ENCODE peak calls at places on chromosomes 2 and 18, in ten cellular contexts. One of them, this sample, is unnamed.

GRCh38 chr2:62920070-62920469 is 130.6 kb upstream of the OTX1 start:
- DNase-seq in NCI-H1417: no peak
- DNase-seq in osteocyte: no peak
- DNase-seq in renal cortical epithelial cell: no peak
- DNase-seq in activated T-cell treated with anti-CD3 and anti-CD28 coated beads, Interleukin-2, amount 50 U/mL, for 48 hours: no peak
- DNase-seq in cardiac septum: no peak
- DNase-seq in ureter: no peak
- DNase-seq in epithelial cell of esophagus: peak
- DNase-seq in epithelial cell of proximal tubule: no peak
- DNase-seq in upper lobe of right lung: no peak
- DNase-seq in this sample: no peak

GRCh38 chr2:226891780-226892590 is 56.1 kb downstream of the RHBDD1 start:
- DNase-seq in ureter: no peak
- DNase-seq in NCI-H1417: no peak
- DNase-seq in renal cortical epithelial cell: peak
- DNase-seq in osteocyte: no peak
- DNase-seq in upper lobe of right lung: no peak
- DNase-seq in epithelial cell of proximal tubule: no peak
- DNase-seq in cardiac septum: no peak
- DNase-seq in epithelial cell of esophagus: peak
- DNase-seq in activated T-cell treated with anti-CD3 and anti-CD28 coated beads, Interleukin-2, amount 50 U/mL, for 48 hours: no peak
- DNase-seq in this sample: no peak

GRCh38 chr2:234994340-234995321 is 42.8 kb downstream of the SH3BP4 start:
- DNase-seq in ureter: no peak
- DNase-seq in NCI-H1417: peak
- DNase-seq in epithelial cell of esophagus: no peak
- DNase-seq in epithelial cell of proximal tubule: no peak
- DNase-seq in osteocyte: no peak
- DNase-seq in cardiac septum: no peak
- DNase-seq in renal cortical epithelial cell: no peak
- DNase-seq in upper lobe of right lung: no peak
- DNase-seq in activated T-cell treated with anti-CD3 and anti-CD28 coated beads, Interleukin-2, amount 50 U/mL, for 48 hours: no peak
- DNase-seq in this sample: no peak

GRCh38 chr2:240568678-240569522 is 616 bp downstream of the RNPEPL1 start:
- DNase-seq in osteocyte: peak
- DNase-seq in renal cortical epithelial cell: no peak
- DNase-seq in NCI-H1417: peak
- DNase-seq in activated T-cell treated with anti-CD3 and anti-CD28 coated beads, Interleukin-2, amount 50 U/mL, for 48 hours: peak
- DNase-seq in upper lobe of right lung: peak
- DNase-seq in epithelial cell of proximal tubule: no peak
- DNase-seq in ureter: peak
- DNase-seq in cardiac septum: peak
- DNase-seq in epithelial cell of esophagus: peak
- DNase-seq in this sample: no peak

GRCh38 chr2:108627911-108628567 is 91.2 kb upstream of the RANBP2 start:
- DNase-seq in epithelial cell of proximal tubule: no peak
- DNase-seq in epithelial cell of esophagus: no peak
- DNase-seq in ureter: no peak
- DNase-seq in renal cortical epithelial cell: no peak
- DNase-seq in upper lobe of right lung: no peak
- DNase-seq in activated T-cell treated with anti-CD3 and anti-CD28 coated beads, Interleukin-2, amount 50 U/mL, for 48 hours: no peak
- DNase-seq in osteocyte: no peak
- DNase-seq in cardiac septum: no peak
- DNase-seq in NCI-H1417: no peak
- DNase-seq in this sample: no peak

GRCh38 chr18:27717816-27718215 is 459.1 kb downstream of the CDH2 start:
- DNase-seq in epithelial cell of esophagus: no peak
- DNase-seq in cardiac septum: no peak
- DNase-seq in activated T-cell treated with anti-CD3 and anti-CD28 coated beads, Interleukin-2, amount 50 U/mL, for 48 hours: no peak
- DNase-seq in ureter: no peak
- DNase-seq in NCI-H1417: no peak
- DNase-seq in upper lobe of right lung: no peak
- DNase-seq in renal cortical epithelial cell: no peak
- DNase-seq in epithelial cell of proximal tubule: no peak
- DNase-seq in osteocyte: no peak
- DNase-seq in this sample: no peak

GRCh38 chr2:72183466-72183865 is 35.8 kb upstream of the CYP26B1 start:
- DNase-seq in epithelial cell of esophagus: no peak
- DNase-seq in renal cortical epithelial cell: no peak
- DNase-seq in upper lobe of right lung: no peak
- DNase-seq in osteocyte: no peak
- DNase-seq in activated T-cell treated with anti-CD3 and anti-CD28 coated beads, Interleukin-2, amount 50 U/mL, for 48 hours: no peak
- DNase-seq in NCI-H1417: no peak
- DNase-seq in cardiac septum: no peak
- DNase-seq in ureter: no peak
- DNase-seq in epithelial cell of proximal tubule: no peak
- DNase-seq in this sample: no peak

GRCh38 chr2:72859831-72860262 is 27.4 kb upstream of the SPR start:
- DNase-seq in cardiac septum: no peak
- DNase-seq in osteocyte: no peak
- DNase-seq in activated T-cell treated with anti-CD3 and anti-CD28 coated beads, Interleukin-2, amount 50 U/mL, for 48 hours: peak
- DNase-seq in renal cortical epithelial cell: peak
- DNase-seq in epithelial cell of esophagus: peak
- DNase-seq in upper lobe of right lung: no peak
- DNase-seq in ureter: peak
- DNase-seq in NCI-H1417: peak
- DNase-seq in epithelial cell of proximal tubule: no peak
- DNase-seq in this sample: peak

GRCh38 chr2:62292190-62292589 is 96.3 kb downstream of the B3GNT2 start:
- DNase-seq in cardiac septum: no peak
- DNase-seq in renal cortical epithelial cell: peak
- DNase-seq in osteocyte: no peak
- DNase-seq in NCI-H1417: peak
- DNase-seq in epithelial cell of proximal tubule: peak
- DNase-seq in upper lobe of right lung: no peak
- DNase-seq in epithelial cell of esophagus: peak
- DNase-seq in ureter: no peak
- DNase-seq in activated T-cell treated with anti-CD3 and anti-CD28 coated beads, Interleukin-2, amount 50 U/mL, for 48 hours: no peak
- DNase-seq in this sample: no peak

GRCh38 chr2:77831471-77831870 is 309.3 kb upstream of the LRRTM4 start:
- DNase-seq in activated T-cell treated with anti-CD3 and anti-CD28 coated beads, Interleukin-2, amount 50 U/mL, for 48 hours: no peak
- DNase-seq in osteocyte: no peak
- DNase-seq in upper lobe of right lung: no peak
- DNase-seq in ureter: no peak
- DNase-seq in epithelial cell of proximal tubule: peak
- DNase-seq in renal cortical epithelial cell: peak
- DNase-seq in cardiac septum: no peak
- DNase-seq in NCI-H1417: no peak
- DNase-seq in epithelial cell of esophagus: no peak
- DNase-seq in this sample: no peak

GRCh38 chr2:103401621-103402020 is 639.8 kb downstream of the TMEM182 start:
- DNase-seq in cardiac septum: no peak
- DNase-seq in renal cortical epithelial cell: peak
- DNase-seq in NCI-H1417: peak
- DNase-seq in activated T-cell treated with anti-CD3 and anti-CD28 coated beads, Interleukin-2, amount 50 U/mL, for 48 hours: no peak
- DNase-seq in upper lobe of right lung: no peak
- DNase-seq in epithelial cell of proximal tubule: peak
- DNase-seq in ureter: no peak
- DNase-seq in osteocyte: no peak
- DNase-seq in epithelial cell of esophagus: no peak
- DNase-seq in this sample: no peak

GRCh38 chr2:24831736-24832421 is 38.7 kb downstream of the CENPO start:
- DNase-seq in epithelial cell of esophagus: no peak
- DNase-seq in NCI-H1417: peak
- DNase-seq in epithelial cell of proximal tubule: no peak
- DNase-seq in cardiac septum: peak
- DNase-seq in upper lobe of right lung: peak
- DNase-seq in ureter: no peak
- DNase-seq in renal cortical epithelial cell: no peak
- DNase-seq in activated T-cell treated with anti-CD3 and anti-CD28 coated beads, Interleukin-2, amount 50 U/mL, for 48 hours: no peak
- DNase-seq in osteocyte: no peak
- DNase-seq in this sample: no peak

GRCh38 chr2:39994151-39994550 is 215.1 kb upstream of the THUMPD2 start:
- DNase-seq in upper lobe of right lung: no peak
- DNase-seq in epithelial cell of esophagus: peak
- DNase-seq in NCI-H1417: no peak
- DNase-seq in epithelial cell of proximal tubule: peak
- DNase-seq in osteocyte: no peak
- DNase-seq in cardiac septum: no peak
- DNase-seq in activated T-cell treated with anti-CD3 and anti-CD28 coated beads, Interleukin-2, amount 50 U/mL, for 48 hours: no peak
- DNase-seq in renal cortical epithelial cell: peak
- DNase-seq in ureter: no peak
- DNase-seq in this sample: no peak

GRCh38 chr2:217906787-217907186 is 96.0 kb downstream of the TNS1 start:
- DNase-seq in epithelial cell of esophagus: no peak
- DNase-seq in renal cortical epithelial cell: no peak
- DNase-seq in cardiac septum: peak
- DNase-seq in upper lobe of right lung: peak
- DNase-seq in ureter: no peak
- DNase-seq in activated T-cell treated with anti-CD3 and anti-CD28 coated beads, Interleukin-2, amount 50 U/mL, for 48 hours: no peak
- DNase-seq in NCI-H1417: no peak
- DNase-seq in epithelial cell of proximal tubule: no peak
- DNase-seq in osteocyte: no peak
- DNase-seq in this sample: no peak

GRCh38 chr2:85611705-85612587 is at the start of gene C2orf68:
- DNase-seq in NCI-H1417: peak
- DNase-seq in epithelial cell of esophagus: peak
- DNase-seq in renal cortical epithelial cell: peak
- DNase-seq in upper lobe of right lung: peak
- DNase-seq in osteocyte: peak
- DNase-seq in cardiac septum: peak
- DNase-seq in ureter: peak
- DNase-seq in activated T-cell treated with anti-CD3 and anti-CD28 coated beads, Interleukin-2, amount 50 U/mL, for 48 hours: peak
- DNase-seq in epithelial cell of proximal tubule: no peak
- DNase-seq in this sample: peak

GRCh38 chr2:47043142-47043890 is 111.8 kb downstream of the STPG4 start:
- DNase-seq in ureter: peak
- DNase-seq in upper lobe of right lung: no peak
- DNase-seq in activated T-cell treated with anti-CD3 and anti-CD28 coated beads, Interleukin-2, amount 50 U/mL, for 48 hours: no peak
- DNase-seq in epithelial cell of proximal tubule: peak
- DNase-seq in cardiac septum: peak
- DNase-seq in epithelial cell of esophagus: peak
- DNase-seq in NCI-H1417: no peak
- DNase-seq in osteocyte: no peak
- DNase-seq in renal cortical epithelial cell: peak
- DNase-seq in this sample: no peak